ENCODE peak calls at places on chromosomes 5 and 9, in seven cellular contexts. One of them, this sample, is unnamed.

GRCh38 chr9:128163027-128163515 is 3.0 kb downstream of the BBLN start:
- DNase-seq in ureter: no peak
- DNase-seq in T-helper 17 cell: no peak
- DNase-seq in stimulated activated CD8-positive, alpha-beta memory T cell treated with anti-CD3 and anti-CD28 coated beads, Interleukin-4, amount 100 ng/mL, for 4 hours: no peak
- DNase-seq in adrenal gland: no peak
- DNase-seq in stimulated activated CD4-positive, alpha-beta T cell treated with anti-CD3 and anti-CD28 coated beads, TNF-alpha, amount 100 ng/mL, for 1 hour: no peak
- DNase-seq in activated CD4-positive, alpha-beta memory T cell treated with anti-CD3 and anti-CD28 coated beads, Interleukin-2, amount 10 ng/mL, durations not matched to agents 7 days and 5 days: no peak
- DNase-seq in this sample: no peak

GRCh38 chr9:136975624-136976023 is 1.7 kb upstream of the PTGDS start:
- DNase-seq in ureter: no peak
- DNase-seq in T-helper 17 cell: no peak
- DNase-seq in stimulated activated CD4-positive, alpha-beta T cell treated with anti-CD3 and anti-CD28 coated beads, TNF-alpha, amount 100 ng/mL, for 1 hour: no peak
- DNase-seq in adrenal gland: no peak
- DNase-seq in stimulated activated CD8-positive, alpha-beta memory T cell treated with anti-CD3 and anti-CD28 coated beads, Interleukin-4, amount 100 ng/mL, for 4 hours: no peak
- DNase-seq in activated CD4-positive, alpha-beta memory T cell treated with anti-CD3 and anti-CD28 coated beads, Interleukin-2, amount 10 ng/mL, durations not matched to agents 7 days and 5 days: peak
- DNase-seq in this sample: no peak

GRCh38 chr9:136276716-136277115 is 27.2 kb downstream of the CCDC187 start:
- DNase-seq in ureter: no peak
- DNase-seq in adrenal gland: no peak
- DNase-seq in activated CD4-positive, alpha-beta memory T cell treated with anti-CD3 and anti-CD28 coated beads, Interleukin-2, amount 10 ng/mL, durations not matched to agents 7 days and 5 days: no peak
- DNase-seq in stimulated activated CD4-positive, alpha-beta T cell treated with anti-CD3 and anti-CD28 coated beads, TNF-alpha, amount 100 ng/mL, for 1 hour: no peak
- DNase-seq in stimulated activated CD8-positive, alpha-beta memory T cell treated with anti-CD3 and anti-CD28 coated beads, Interleukin-4, amount 100 ng/mL, for 4 hours: no peak
- DNase-seq in T-helper 17 cell: no peak
- DNase-seq in this sample: no peak

GRCh38 chr9:76891279-76891678 is 14.6 kb downstream of the PRUNE2 start:
- DNase-seq in adrenal gland: no peak
- DNase-seq in ureter: no peak
- DNase-seq in activated CD4-positive, alpha-beta memory T cell treated with anti-CD3 and anti-CD28 coated beads, Interleukin-2, amount 10 ng/mL, durations not matched to agents 7 days and 5 days: no peak
- DNase-seq in stimulated activated CD4-positive, alpha-beta T cell treated with anti-CD3 and anti-CD28 coated beads, TNF-alpha, amount 100 ng/mL, for 1 hour: no peak
- DNase-seq in stimulated activated CD8-positive, alpha-beta memory T cell treated with anti-CD3 and anti-CD28 coated beads, Interleukin-4, amount 100 ng/mL, for 4 hours: no peak
- DNase-seq in T-helper 17 cell: no peak
- DNase-seq in this sample: no peak

GRCh38 chr5:139065296-139065695 is 132.9 kb downstream of the SIL1 start:
- DNase-seq in adrenal gland: no peak
- DNase-seq in T-helper 17 cell: no peak
- DNase-seq in activated CD4-positive, alpha-beta memory T cell treated with anti-CD3 and anti-CD28 coated beads, Interleukin-2, amount 10 ng/mL, durations not matched to agents 7 days and 5 days: no peak
- DNase-seq in stimulated activated CD8-positive, alpha-beta memory T cell treated with anti-CD3 and anti-CD28 coated beads, Interleukin-4, amount 100 ng/mL, for 4 hours: no peak
- DNase-seq in ureter: no peak
- DNase-seq in stimulated activated CD4-positive, alpha-beta T cell treated with anti-CD3 and anti-CD28 coated beads, TNF-alpha, amount 100 ng/mL, for 1 hour: no peak
- DNase-seq in this sample: no peak

GRCh38 chr9:16191691-16192402 is 639.0 kb downstream of the CCDC171 start:
- DNase-seq in stimulated activated CD8-positive, alpha-beta memory T cell treated with anti-CD3 and anti-CD28 coated beads, Interleukin-4, amount 100 ng/mL, for 4 hours: no peak
- DNase-seq in adrenal gland: peak
- DNase-seq in ureter: peak
- DNase-seq in T-helper 17 cell: no peak
- DNase-seq in stimulated activated CD4-positive, alpha-beta T cell treated with anti-CD3 and anti-CD28 coated beads, TNF-alpha, amount 100 ng/mL, for 1 hour: no peak
- DNase-seq in activated CD4-positive, alpha-beta memory T cell treated with anti-CD3 and anti-CD28 coated beads, Interleukin-2, amount 10 ng/mL, durations not matched to agents 7 days and 5 days: no peak
- DNase-seq in this sample: peak

GRCh38 chr5:172868924-172869565 is 35.0 kb downstream of the ERGIC1 start:
- DNase-seq in activated CD4-positive, alpha-beta memory T cell treated with anti-CD3 and anti-CD28 coated beads, Interleukin-2, amount 10 ng/mL, durations not matched to agents 7 days and 5 days: no peak
- DNase-seq in stimulated activated CD8-positive, alpha-beta memory T cell treated with anti-CD3 and anti-CD28 coated beads, Interleukin-4, amount 100 ng/mL, for 4 hours: no peak
- DNase-seq in stimulated activated CD4-positive, alpha-beta T cell treated with anti-CD3 and anti-CD28 coated beads, TNF-alpha, amount 100 ng/mL, for 1 hour: no peak
- DNase-seq in adrenal gland: peak
- DNase-seq in T-helper 17 cell: no peak
- DNase-seq in ureter: peak
- DNase-seq in this sample: peak

GRCh38 chr5:33321026-33321425 is 119.7 kb upstream of the TARS1 start:
- DNase-seq in ureter: no peak
- DNase-seq in T-helper 17 cell: no peak
- DNase-seq in stimulated activated CD8-positive, alpha-beta memory T cell treated with anti-CD3 and anti-CD28 coated beads, Interleukin-4, amount 100 ng/mL, for 4 hours: no peak
- DNase-seq in stimulated activated CD4-positive, alpha-beta T cell treated with anti-CD3 and anti-CD28 coated beads, TNF-alpha, amount 100 ng/mL, for 1 hour: no peak
- DNase-seq in adrenal gland: peak
- DNase-seq in activated CD4-positive, alpha-beta memory T cell treated with anti-CD3 and anti-CD28 coated beads, Interleukin-2, amount 10 ng/mL, durations not matched to agents 7 days and 5 days: no peak
- DNase-seq in this sample: peak

GRCh38 chr9:116541402-116541801 is 145.7 kb upstream of the TRIM32 start:
- DNase-seq in stimulated activated CD4-positive, alpha-beta T cell treated with anti-CD3 and anti-CD28 coated beads, TNF-alpha, amount 100 ng/mL, for 1 hour: no peak
- DNase-seq in activated CD4-positive, alpha-beta memory T cell treated with anti-CD3 and anti-CD28 coated beads, Interleukin-2, amount 10 ng/mL, durations not matched to agents 7 days and 5 days: no peak
- DNase-seq in T-helper 17 cell: no peak
- DNase-seq in stimulated activated CD8-positive, alpha-beta memory T cell treated with anti-CD3 and anti-CD28 coated beads, Interleukin-4, amount 100 ng/mL, for 4 hours: no peak
- DNase-seq in adrenal gland: no peak
- DNase-seq in ureter: no peak
- DNase-seq in this sample: no peak

GRCh38 chr9:72560086-72560485 is 38.7 kb downstream of the TMC1 start:
- DNase-seq in stimulated activated CD8-positive, alpha-beta memory T cell treated with anti-CD3 and anti-CD28 coated beads, Interleukin-4, amount 100 ng/mL, for 4 hours: no peak
- DNase-seq in activated CD4-positive, alpha-beta memory T cell treated with anti-CD3 and anti-CD28 coated beads, Interleukin-2, amount 10 ng/mL, durations not matched to agents 7 days and 5 days: no peak
- DNase-seq in ureter: no peak
- DNase-seq in adrenal gland: no peak
- DNase-seq in stimulated activated CD4-positive, alpha-beta T cell treated with anti-CD3 and anti-CD28 coated beads, TNF-alpha, amount 100 ng/mL, for 1 hour: no peak
- DNase-seq in T-helper 17 cell: no peak
- DNase-seq in this sample: no peak

GRCh38 chr9:78300209-78300608 is 3.3 kb downstream of the PSAT1 start:
- DNase-seq in T-helper 17 cell: no peak
- DNase-seq in stimulated activated CD8-positive, alpha-beta memory T cell treated with anti-CD3 and anti-CD28 coated beads, Interleukin-4, amount 100 ng/mL, for 4 hours: no peak
- DNase-seq in activated CD4-positive, alpha-beta memory T cell treated with anti-CD3 and anti-CD28 coated beads, Interleukin-2, amount 10 ng/mL, durations not matched to agents 7 days and 5 days: no peak
- DNase-seq in stimulated activated CD4-positive, alpha-beta T cell treated with anti-CD3 and anti-CD28 coated beads, TNF-alpha, amount 100 ng/mL, for 1 hour: no peak
- DNase-seq in ureter: no peak
- DNase-seq in adrenal gland: no peak
- DNase-seq in this sample: no peak

GRCh38 chr5:72633041-72633445 is 125.8 kb upstream of the ZNF366 start:
- DNase-seq in activated CD4-positive, alpha-beta memory T cell treated with anti-CD3 and anti-CD28 coated beads, Interleukin-2, amount 10 ng/mL, durations not matched to agents 7 days and 5 days: no peak
- DNase-seq in stimulated activated CD4-positive, alpha-beta T cell treated with anti-CD3 and anti-CD28 coated beads, TNF-alpha, amount 100 ng/mL, for 1 hour: no peak
- DNase-seq in ureter: no peak
- DNase-seq in stimulated activated CD8-positive, alpha-beta memory T cell treated with anti-CD3 and anti-CD28 coated beads, Interleukin-4, amount 100 ng/mL, for 4 hours: no peak
- DNase-seq in T-helper 17 cell: no peak
- DNase-seq in adrenal gland: no peak
- DNase-seq in this sample: no peak

GRCh38 chr5:171801-172331 is 19.4 kb upstream of the LRRC14B start:
- DNase-seq in stimulated activated CD4-positive, alpha-beta T cell treated with anti-CD3 and anti-CD28 coated beads, TNF-alpha, amount 100 ng/mL, for 1 hour: no peak
- DNase-seq in adrenal gland: peak
- DNase-seq in stimulated activated CD8-positive, alpha-beta memory T cell treated with anti-CD3 and anti-CD28 coated beads, Interleukin-4, amount 100 ng/mL, for 4 hours: no peak
- DNase-seq in ureter: no peak
- DNase-seq in activated CD4-positive, alpha-beta memory T cell treated with anti-CD3 and anti-CD28 coated beads, Interleukin-2, amount 10 ng/mL, durations not matched to agents 7 days and 5 days: no peak
- DNase-seq in T-helper 17 cell: no peak
- DNase-seq in this sample: no peak

GRCh38 chr9:111969061-111969460 is 72.4 kb downstream of the UGCG start:
- DNase-seq in stimulated activated CD4-positive, alpha-beta T cell treated with anti-CD3 and anti-CD28 coated beads, TNF-alpha, amount 100 ng/mL, for 1 hour: no peak
- DNase-seq in T-helper 17 cell: no peak
- DNase-seq in activated CD4-positive, alpha-beta memory T cell treated with anti-CD3 and anti-CD28 coated beads, Interleukin-2, amount 10 ng/mL, durations not matched to agents 7 days and 5 days: no peak
- DNase-seq in stimulated activated CD8-positive, alpha-beta memory T cell treated with anti-CD3 and anti-CD28 coated beads, Interleukin-4, amount 100 ng/mL, for 4 hours: no peak
- DNase-seq in ureter: no peak
- DNase-seq in adrenal gland: no peak
- DNase-seq in this sample: no peak

GRCh38 chr5:127892467-127893207 is 189.4 kb downstream of the CCDC192 start:
- DNase-seq in stimulated activated CD4-positive, alpha-beta T cell treated with anti-CD3 and anti-CD28 coated beads, TNF-alpha, amount 100 ng/mL, for 1 hour: no peak
- DNase-seq in adrenal gland: no peak
- DNase-seq in stimulated activated CD8-positive, alpha-beta memory T cell treated with anti-CD3 and anti-CD28 coated beads, Interleukin-4, amount 100 ng/mL, for 4 hours: no peak
- DNase-seq in T-helper 17 cell: no peak
- DNase-seq in ureter: no peak
- DNase-seq in activated CD4-positive, alpha-beta memory T cell treated with anti-CD3 and anti-CD28 coated beads, Interleukin-2, amount 10 ng/mL, durations not matched to agents 7 days and 5 days: no peak
- DNase-seq in this sample: no peak

GRCh38 chr9:29773676-29774075 is 2200.4 kb upstream of the C9orf72 start:
- DNase-seq in T-helper 17 cell: no peak
- DNase-seq in stimulated activated CD8-positive, alpha-beta memory T cell treated with anti-CD3 and anti-CD28 coated beads, Interleukin-4, amount 100 ng/mL, for 4 hours: no peak
- DNase-seq in stimulated activated CD4-positive, alpha-beta T cell treated with anti-CD3 and anti-CD28 coated beads, TNF-alpha, amount 100 ng/mL, for 1 hour: no peak
- DNase-seq in activated CD4-positive, alpha-beta memory T cell treated with anti-CD3 and anti-CD28 coated beads, Interleukin-2, amount 10 ng/mL, durations not matched to agents 7 days and 5 days: no peak
- DNase-seq in ureter: no peak
- DNase-seq in adrenal gland: no peak
- DNase-seq in this sample: no peak

GRCh38 chr5:154412925-154413324 is 32.9 kb upstream of the SAP30L start:
- DNase-seq in ureter: no peak
- DNase-seq in stimulated activated CD8-positive, alpha-beta memory T cell treated with anti-CD3 and anti-CD28 coated beads, Interleukin-4, amount 100 ng/mL, for 4 hours: no peak
- DNase-seq in stimulated activated CD4-positive, alpha-beta T cell treated with anti-CD3 and anti-CD28 coated beads, TNF-alpha, amount 100 ng/mL, for 1 hour: no peak
- DNase-seq in adrenal gland: no peak
- DNase-seq in T-helper 17 cell: no peak
- DNase-seq in activated CD4-positive, alpha-beta memory T cell treated with anti-CD3 and anti-CD28 coated beads, Interleukin-2, amount 10 ng/mL, durations not matched to agents 7 days and 5 days: no peak
- DNase-seq in this sample: no peak

GRCh38 chr9:76607730-76608475 is 148.9 kb downstream of the GCNT1 start:
- DNase-seq in ureter: no peak
- DNase-seq in T-helper 17 cell: no peak
- DNase-seq in activated CD4-positive, alpha-beta memory T cell treated with anti-CD3 and anti-CD28 coated beads, Interleukin-2, amount 10 ng/mL, durations not matched to agents 7 days and 5 days: no peak
- DNase-seq in stimulated activated CD4-positive, alpha-beta T cell treated with anti-CD3 and anti-CD28 coated beads, TNF-alpha, amount 100 ng/mL, for 1 hour: no peak
- DNase-seq in adrenal gland: no peak
- DNase-seq in stimulated activated CD8-positive, alpha-beta memory T cell treated with anti-CD3 and anti-CD28 coated beads, Interleukin-4, amount 100 ng/mL, for 4 hours: no peak
- DNase-seq in this sample: no peak

GRCh38 chr5:1670342-1670741 is 129.3 kb downstream of the MRPL36 start:
- DNase-seq in ureter: no peak
- DNase-seq in adrenal gland: no peak
- DNase-seq in stimulated activated CD4-positive, alpha-beta T cell treated with anti-CD3 and anti-CD28 coated beads, TNF-alpha, amount 100 ng/mL, for 1 hour: no peak
- DNase-seq in activated CD4-positive, alpha-beta memory T cell treated with anti-CD3 and anti-CD28 coated beads, Interleukin-2, amount 10 ng/mL, durations not matched to agents 7 days and 5 days: no peak
- DNase-seq in stimulated activated CD8-positive, alpha-beta memory T cell treated with anti-CD3 and anti-CD28 coated beads, Interleukin-4, amount 100 ng/mL, for 4 hours: no peak
- DNase-seq in T-helper 17 cell: no peak
- DNase-seq in this sample: no peak

GRCh38 chr5:78745985-78746384 is 97.4 kb upstream of the LHFPL2 start:
- DNase-seq in activated CD4-positive, alpha-beta memory T cell treated with anti-CD3 and anti-CD28 coated beads, Interleukin-2, amount 10 ng/mL, durations not matched to agents 7 days and 5 days: no peak
- DNase-seq in adrenal gland: no peak
- DNase-seq in stimulated activated CD4-positive, alpha-beta T cell treated with anti-CD3 and anti-CD28 coated beads, TNF-alpha, amount 100 ng/mL, for 1 hour: no peak
- DNase-seq in ureter: no peak
- DNase-seq in T-helper 17 cell: no peak
- DNase-seq in stimulated activated CD8-positive, alpha-beta memory T cell treated with anti-CD3 and anti-CD28 coated beads, Interleukin-4, amount 100 ng/mL, for 4 hours: no peak
- DNase-seq in this sample: no peak

GRCh38 chr5:28380172-28380571 is 1341.8 kb upstream of the CDH9 start:
- DNase-seq in activated CD4-positive, alpha-beta memory T cell treated with anti-CD3 and anti-CD28 coated beads, Interleukin-2, amount 10 ng/mL, durations not matched to agents 7 days and 5 days: no peak
- DNase-seq in ureter: no peak
- DNase-seq in stimulated activated CD8-positive, alpha-beta memory T cell treated with anti-CD3 and anti-CD28 coated beads, Interleukin-4, amount 100 ng/mL, for 4 hours: no peak
- DNase-seq in T-helper 17 cell: no peak
- DNase-seq in adrenal gland: no peak
- DNase-seq in stimulated activated CD4-positive, alpha-beta T cell treated with anti-CD3 and anti-CD28 coated beads, TNF-alpha, amount 100 ng/mL, for 1 hour: no peak
- DNase-seq in this sample: no peak

GRCh38 chr9:114282926-114283325 is 40.0 kb upstream of the ORM1 start:
- DNase-seq in ureter: no peak
- DNase-seq in activated CD4-positive, alpha-beta memory T cell treated with anti-CD3 and anti-CD28 coated beads, Interleukin-2, amount 10 ng/mL, durations not matched to agents 7 days and 5 days: peak
- DNase-seq in stimulated activated CD8-positive, alpha-beta memory T cell treated with anti-CD3 and anti-CD28 coated beads, Interleukin-4, amount 100 ng/mL, for 4 hours: no peak
- DNase-seq in stimulated activated CD4-positive, alpha-beta T cell treated with anti-CD3 and anti-CD28 coated beads, TNF-alpha, amount 100 ng/mL, for 1 hour: no peak
- DNase-seq in adrenal gland: no peak
- DNase-seq in T-helper 17 cell: no peak
- DNase-seq in this sample: no peak

GRCh38 chr9:132192728-132193127 is 30.9 kb downstream of the NTNG2 start:
- DNase-seq in adrenal gland: no peak
- DNase-seq in activated CD4-positive, alpha-beta memory T cell treated with anti-CD3 and anti-CD28 coated beads, Interleukin-2, amount 10 ng/mL, durations not matched to agents 7 days and 5 days: no peak
- DNase-seq in stimulated activated CD4-positive, alpha-beta T cell treated with anti-CD3 and anti-CD28 coated beads, TNF-alpha, amount 100 ng/mL, for 1 hour: no peak
- DNase-seq in T-helper 17 cell: no peak
- DNase-seq in ureter: no peak
- DNase-seq in stimulated activated CD8-positive, alpha-beta memory T cell treated with anti-CD3 and anti-CD28 coated beads, Interleukin-4, amount 100 ng/mL, for 4 hours: no peak
- DNase-seq in this sample: no peak

GRCh38 chr9:83015897-83016296 is 47.0 kb downstream of the RASEF start:
- DNase-seq in stimulated activated CD8-positive, alpha-beta memory T cell treated with anti-CD3 and anti-CD28 coated beads, Interleukin-4, amount 100 ng/mL, for 4 hours: no peak
- DNase-seq in adrenal gland: no peak
- DNase-seq in activated CD4-positive, alpha-beta memory T cell treated with anti-CD3 and anti-CD28 coated beads, Interleukin-2, amount 10 ng/mL, durations not matched to agents 7 days and 5 days: no peak
- DNase-seq in ureter: no peak
- DNase-seq in stimulated activated CD4-positive, alpha-beta T cell treated with anti-CD3 and anti-CD28 coated beads, TNF-alpha, amount 100 ng/mL, for 1 hour: no peak
- DNase-seq in T-helper 17 cell: no peak
- DNase-seq in this sample: no peak

This sample was measured in mucosa of gallbladder.